ENCODE peak calls at places on chromosomes 12 and 14, in five cellular contexts. F is psoas muscle, Z is mammary epithelial cell, B is colonic mucosa, V is RWPE1. S is an unnamed sample.
A peak's percentile ranks its signal among the peaks of the same experiment; 100 is the strongest.

GRCh38 chr12:116200812-116201211 is 76.7 kb downstream of the MED13L start:
- DNase-seq in F (no peak), Z (no peak), B (no peak), V (no peak), S (no peak)

GRCh38 chr14:91872517-91873470 is 5.5 kb upstream of the TC2N start:
- DNase-seq in F (peak; percentile 81), Z (peak; percentile 13), B (peak; percentile 92), V (peak; percentile 16), S (peak; percentile 74)

GRCh38 chr12:49138999-49139398 is 7.8 kb upstream of the TUBA1B start:
- DNase-seq in F (no peak), Z (no peak), B (no peak), V (no peak), S (no peak)

GRCh38 chr12:117047810-117048584 is 51.2 kb downstream of the TESC start:
- DNase-seq in F (no peak), Z (no peak), B (no peak), V (no peak), S (no peak)

GRCh38 chr14:55954108-55954507 is 164.1 kb upstream of the PELI2 start:
- DNase-seq in F (no peak), Z (no peak), B (no peak), V (no peak), S (no peak)

GRCh38 chr14:52987514-52987913 is 36.7 kb upstream of the FERMT2 start:
- DNase-seq in F (no peak), Z (no peak), B (no peak), V (no peak), S (no peak)

GRCh38 chr14:76941544-76942287 is 86.8 kb downstream of the IRF2BPL start:
- DNase-seq in F (no peak), Z (no peak), B (no peak), V (no peak), S (no peak)

GRCh38 chr14:26761532-26761931 is 163.7 kb upstream of the NOVA1 start:
- DNase-seq in F (peak; percentile 25), Z (no peak), B (no peak), V (no peak), S (no peak)

GRCh38 chr12:101327547-101327946 is 47.6 kb downstream of the UTP20 start:
- DNase-seq in F (no peak), Z (no peak), B (no peak), V (no peak), S (no peak)

GRCh38 chr12:82300611-82301010 is 57.6 kb downstream of the CCDC59 start:
- DNase-seq in F (no peak), Z (no peak), B (no peak), V (no peak), S (no peak)

GRCh38 chr14:56181666-56182065 is 63.5 kb downstream of the PELI2 start:
- DNase-seq in F (no peak), Z (no peak), B (no peak), V (no peak), S (no peak)

GRCh38 chr12:106753526-106753925 is 21.0 kb upstream of the RIC8B start:
- DNase-seq in F (no peak), Z (no peak), B (no peak), V (no peak), S (no peak)

GRCh38 chr12:108305520-108305919 is 33.6 kb downstream of the CMKLR1 start:
- DNase-seq in F (peak; percentile 93), Z (peak; percentile 73), B (peak; percentile 45), V (peak; percentile 63), S (peak; percentile 12)

DNA sequence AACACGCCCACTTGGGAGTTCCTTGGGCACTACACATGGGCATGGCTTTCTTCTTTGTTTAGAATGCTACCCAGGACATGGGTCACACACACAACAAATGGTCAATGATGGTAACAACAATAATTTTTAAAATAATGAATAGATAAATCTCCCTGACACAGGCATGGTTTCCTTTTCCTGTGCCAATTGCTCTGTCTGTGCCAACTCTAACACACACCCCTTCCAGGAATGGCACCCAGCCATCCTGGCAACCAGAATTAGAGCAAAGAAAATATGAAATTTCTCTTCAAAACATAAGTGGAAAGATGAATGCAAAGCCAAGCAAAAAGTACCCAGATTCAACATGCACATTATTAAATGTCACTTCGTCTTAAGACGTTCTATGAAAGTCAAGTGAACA is 104.9 kb upstream of the SOX5 start:
- DNase-seq in F (no peak), Z (no peak), B (no peak), V (no peak), S (no peak)
- H3K27ac ChIP-seq in F (no peak overlapping the region), Z (no peak overlapping the region), B (no peak overlapping the region), V (no peak overlapping the region), S (no peak overlapping the region)

DNA sequence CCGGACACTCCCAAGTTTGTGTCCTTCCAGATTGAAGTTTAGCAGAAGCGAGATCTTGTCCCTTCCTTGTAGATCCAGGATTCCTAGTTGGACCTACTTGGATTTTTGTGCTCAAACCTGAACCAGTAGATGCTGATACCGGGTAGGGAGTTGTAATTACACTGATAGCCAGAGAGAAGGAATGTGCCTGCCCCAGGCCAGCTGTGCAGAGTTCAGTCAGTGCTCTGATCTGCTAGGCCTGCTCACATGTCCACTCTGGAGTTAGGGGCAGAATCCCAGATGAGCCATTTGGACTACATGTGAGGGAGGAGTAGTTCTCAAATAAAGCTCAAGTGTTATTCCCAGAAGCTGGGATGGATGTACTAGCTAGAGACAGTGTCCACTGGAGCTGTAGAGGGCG is 65.7 kb downstream of the PRKCH start:
- DNase-seq in F (no peak), Z (no peak), B (no peak), V (no peak), S (no peak)
- H3K27ac ChIP-seq in F (no peak overlapping the region), Z (no peak overlapping the region), B (no peak overlapping the region), V (no peak overlapping the region), S (peak overlapping the region; percentile 97)

GRCh38 chr12:131862600-131862993 is 31.8 kb upstream of the ULK1 start:
- DNase-seq in F (no peak), Z (no peak), B (no peak), V (no peak), S (no peak)

GRCh38 chr12:131860472-131861260 is 32.5 kb downstream of the MMP17 start:
- DNase-seq in F (peak; percentile 85), Z (peak; percentile 37), B (peak; percentile 26), V (peak; percentile 69), S (no peak)

GRCh38 chr12:131862994-131863710 is 31.3 kb upstream of the ULK1 start:
- DNase-seq in F (no peak), Z (no peak), B (no peak), V (peak; percentile 51), S (no peak)

GRCh38 chr12:131862084-131862441 is 32.4 kb upstream of the ULK1 start:
- DNase-seq in F (no peak), Z (no peak), B (no peak), V (no peak), S (no peak)

DNA sequence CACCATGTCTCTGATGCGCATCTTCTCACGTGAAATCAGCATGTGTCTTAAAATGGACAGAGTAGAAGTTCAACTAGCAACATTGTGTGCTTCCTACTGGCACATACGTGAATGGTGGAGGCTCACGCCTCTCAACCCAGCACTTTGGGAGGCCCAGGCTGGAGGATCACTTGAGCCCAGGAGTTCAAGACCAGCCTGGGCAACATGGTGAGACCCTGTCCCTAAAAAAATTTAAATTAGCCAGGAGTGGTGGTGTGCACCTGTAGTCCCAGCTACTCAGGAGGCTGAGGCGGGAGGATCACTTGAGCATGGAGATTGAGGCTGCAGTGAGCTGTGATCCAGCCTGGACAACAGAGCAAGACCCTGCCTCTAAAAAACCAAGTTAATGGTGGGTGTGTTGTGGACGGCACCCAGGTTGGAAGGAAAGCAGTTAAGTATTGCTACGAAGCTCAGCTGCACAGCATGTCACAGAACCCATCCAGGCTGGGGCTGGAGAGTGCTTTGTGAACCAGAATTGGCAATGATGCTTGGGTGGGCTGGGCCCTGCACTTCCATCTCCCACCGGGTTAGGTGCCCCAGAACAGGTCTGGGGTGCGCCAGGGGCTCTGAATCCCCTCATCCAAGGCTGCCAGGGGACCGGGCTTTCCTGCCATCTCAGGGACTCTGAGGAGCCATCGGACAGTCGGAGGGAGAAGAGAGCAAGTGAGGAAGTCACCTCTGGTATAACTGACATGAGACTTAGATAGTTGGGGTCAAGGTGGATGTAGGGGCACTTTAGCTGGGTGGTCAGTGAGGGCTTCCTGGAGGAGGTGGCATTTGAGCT is 33.0 kb upstream of the ULK1 start:
- DNase-seq in F (no peak), Z (no peak), B (no peak), V (no peak), S (no peak)
- H3K27ac ChIP-seq in F (no peak overlapping the region), Z (no peak overlapping the region), B (no peak overlapping the region), V (peak overlapping the region; percentile 88), S (peak overlapping the region; percentile 70)

DNA sequence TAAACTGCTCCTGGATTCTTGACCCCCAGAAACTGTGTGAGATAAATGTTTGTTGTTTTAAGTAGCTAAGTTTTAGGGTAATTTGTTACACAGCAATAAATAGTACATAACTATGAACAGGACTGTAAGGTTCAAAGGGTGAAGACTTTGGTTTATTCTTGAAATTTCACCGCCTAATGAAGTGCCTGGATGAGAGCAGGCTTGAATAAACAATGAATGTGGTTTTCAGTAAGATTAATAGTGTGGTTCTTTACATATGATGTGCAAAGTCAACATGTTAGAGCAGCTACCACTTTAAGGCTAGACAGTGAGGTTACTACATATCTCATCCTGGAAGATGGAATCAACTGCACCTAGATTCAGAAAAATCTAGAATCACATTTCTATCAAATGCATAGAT is 145.2 kb upstream of the BTG1 start:
- DNase-seq in F (no peak), Z (peak; percentile 33), B (no peak), V (no peak), S (no peak)
- H3K27ac ChIP-seq in F (no peak overlapping the region), Z (no peak overlapping the region), B (no peak overlapping the region), V (no peak overlapping the region), S (peak overlapping the region; percentile 60)

GRCh38 chr12:15535287-15535895 is 213.1 kb downstream of the PTPRO start:
- DNase-seq in F (no peak), Z (no peak), B (no peak), V (no peak), S (no peak)

GRCh38 chr12:15534870-15535269 is 212.6 kb downstream of the PTPRO start:
- DNase-seq in F (no peak), Z (no peak), B (no peak), V (no peak), S (no peak)

GRCh38 chr12:15536446-15536845 is 214.1 kb downstream of the PTPRO start:
- DNase-seq in F (no peak), Z (no peak), B (no peak), V (no peak), S (no peak)

GRCh38 chr12:15532364-15532977 is 210.2 kb downstream of the PTPRO start:
- DNase-seq in F (no peak), Z (peak; percentile 70), B (peak; percentile 71), V (peak; percentile 54), S (no peak)

DNA sequence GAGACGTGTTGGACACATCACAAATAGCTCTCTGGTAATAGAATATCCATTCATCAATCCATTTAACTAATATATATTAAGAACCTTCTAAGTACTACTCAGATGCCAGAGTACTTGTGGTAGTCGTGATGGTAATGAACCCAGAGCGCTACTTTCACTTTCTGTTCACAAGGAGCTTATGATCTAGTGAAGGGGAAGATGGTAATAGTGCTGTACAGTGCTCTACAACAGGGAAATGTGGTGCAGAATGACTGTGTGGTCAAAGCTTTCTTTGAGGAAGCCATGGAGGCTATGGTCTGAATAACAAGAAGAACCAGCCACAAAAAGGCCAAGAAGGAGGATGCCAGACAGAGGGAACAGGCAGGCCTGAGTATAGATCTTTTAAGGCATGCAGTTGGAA is 212.0 kb downstream of the PTPRO start:
- DNase-seq in F (no peak), Z (no peak), B (no peak), V (no peak), S (no peak)
- H3K27ac ChIP-seq in F (no peak overlapping the region), Z (no peak overlapping the region), B (peak overlapping the region; percentile 57), V (no peak overlapping the region), S (no peak overlapping the region)